ENCODE peak calls at places on chromosomes 5 and 9, in six cellular contexts. L is GM03348, T is astrocyte of the spinal cord, Q is sigmoid colon, S is NCI-H774, H is tibial nerve. R is an unnamed sample.

GRCh38 chr5:969421-969839 is 39.2 kb upstream of the NKD2 start:
- DNase-seq in L (peak), T (peak), Q (peak), S (no peak), H (no peak), R (no peak)

GRCh38 chr9:71835596-71835995 is 67.3 kb upstream of the CEMIP2 start:
- DNase-seq in L (no peak), T (no peak), Q (no peak), S (no peak), H (no peak), R (no peak)

GRCh38 chr5:77957-78804 is 13.8 kb upstream of the PLEKHG4B start:
- DNase-seq in L (peak), T (peak), Q (no peak), S (no peak), H (no peak), R (no peak)

GRCh38 chr5:9194509-9194908 is 351.4 kb downstream of the SEMA5A start:
- DNase-seq in L (peak), T (peak), Q (no peak), S (no peak), H (no peak), R (no peak)

GRCh38 chr5:54360925-54361662 is 50.7 kb upstream of the ARL15 start:
- DNase-seq in L (no peak), T (no peak), Q (no peak), S (no peak), H (no peak), R (no peak)

GRCh38 chr5:141182248-141182647 is at the start of gene PCDHB16:
- DNase-seq in L (peak), T (no peak), Q (peak), S (no peak), H (peak), R (no peak)

GRCh38 chr9:105286098-105286497 is 41.6 kb downstream of the SLC44A1 start:
- DNase-seq in L (no peak), T (no peak), Q (no peak), S (no peak), H (no peak), R (no peak)

GRCh38 chr5:150085191-150085912 is 1.0 kb downstream of the CSF1R start:
- DNase-seq in L (no peak), T (no peak), Q (no peak), S (no peak), H (no peak), R (no peak)

GRCh38 chr9:122090287-122090883 is 2.7 kb downstream of the TTLL11 start:
- DNase-seq in L (no peak), T (no peak), Q (no peak), S (no peak), H (no peak), R (no peak)

GRCh38 chr9:135609366-135609955 is 29.9 kb downstream of the GLT6D1 start:
- DNase-seq in L (no peak), T (no peak), Q (peak), S (no peak), H (no peak), R (no peak)

GRCh38 chr5:84259221-84260045 is 125.2 kb downstream of the EDIL3 start:
- DNase-seq in L (no peak), T (no peak), Q (no peak), S (no peak), H (no peak), R (no peak)

GRCh38 chr5:28328691-28329090 is 1290.3 kb upstream of the CDH9 start:
- DNase-seq in L (no peak), T (peak), Q (no peak), S (no peak), H (no peak), R (no peak)

GRCh38 chr5:127804886-127805426 is 101.8 kb downstream of the CCDC192 start:
- DNase-seq in L (peak), T (no peak), Q (no peak), S (no peak), H (no peak), R (no peak)

GRCh38 chr9:22383720-22384119 is 62.9 kb upstream of the DMRTA1 start:
- DNase-seq in L (no peak), T (no peak), Q (no peak), S (no peak), H (no peak), R (no peak)

GRCh38 chr5:164663223-164663989 is 1158.0 kb downstream of the MAT2B start:
- DNase-seq in L (no peak), T (peak), Q (no peak), S (no peak), H (no peak), R (no peak)

GRCh38 chr5:77630246-77631165 is 8.0 kb downstream of the OTP start:
- DNase-seq in L (peak), T (no peak), Q (no peak), S (peak), H (no peak), R (no peak)

GRCh38 chr9:17631396-17631795 is 52.5 kb downstream of the SH3GL2 start:
- DNase-seq in L (no peak), T (peak), Q (no peak), S (no peak), H (no peak), R (no peak)

GRCh38 chr5:23269981-23270380 is 237.4 kb upstream of the PRDM9 start:
- DNase-seq in L (no peak), T (no peak), Q (no peak), S (no peak), H (no peak), R (no peak)

GRCh38 chr5:128225245-128226030 is 141.9 kb downstream of the SLC12A2 start:
- DNase-seq in L (no peak), T (peak), Q (no peak), S (no peak), H (no peak), R (no peak)

GRCh38 chr5:1594336-1595106 is 70.8 kb upstream of the LPCAT1 start:
- DNase-seq in L (peak), T (no peak), Q (peak), S (peak), H (peak), R (no peak)

GRCh38 chr9:114355821-114356220 is 26.2 kb downstream of the ORM2 start:
- DNase-seq in L (no peak), T (no peak), Q (no peak), S (no peak), H (no peak), R (peak)

GRCh38 chr5:171261361-171261760 is 47.7 kb upstream of the TLX3 start:
- DNase-seq in L (no peak), T (no peak), Q (no peak), S (no peak), H (no peak), R (no peak)

GRCh38 chr5:73301208-73302088 is 128.5 kb downstream of the TMEM174 start:
- DNase-seq in L (no peak), T (no peak), Q (no peak), S (no peak), H (no peak), R (no peak)

GRCh38 chr5:100852988-100853449 is 50.1 kb downstream of the ST8SIA4 start:
- DNase-seq in L (no peak), T (no peak), Q (no peak), S (no peak), H (no peak), R (no peak)

GRCh38 chr9:84866402-84866801 is 196.9 kb downstream of the NTRK2 start:
- DNase-seq in L (no peak), T (no peak), Q (no peak), S (no peak), H (no peak), R (no peak)

GRCh38 chr5:179241175-179241574 is 104.1 kb downstream of the ADAMTS2 start:
- DNase-seq in L (peak), T (no peak), Q (peak), S (no peak), H (peak), R (peak)

GRCh38 chr5:139648205-139649081 is at the start of gene CXXC5:
- DNase-seq in L (peak), T (peak), Q (peak), S (peak), H (peak), R (peak)

GRCh38 chr9:106927916-106928315 is 65.0 kb downstream of the ZNF462 start:
- DNase-seq in L (no peak), T (no peak), Q (no peak), S (no peak), H (no peak), R (no peak)

GRCh38 chr5:149633671-149634350 is 52.5 kb downstream of the ARHGEF37 start:
- DNase-seq in L (no peak), T (no peak), Q (peak), S (no peak), H (no peak), R (no peak)

GRCh38 chr5:159310492-159310891 is 19.8 kb downstream of the IL12B start:
- DNase-seq in L (peak), T (peak), Q (no peak), S (no peak), H (no peak), R (no peak)

GRCh38 chr9:93003552-93004407 is 54.7 kb upstream of the SUSD3 start:
- DNase-seq in L (peak), T (peak), Q (no peak), S (no peak), H (peak), R (no peak)

R was measured in chondrocyte.